ENCODE peak calls at places on chromosome 19, in ten cellular contexts. J, A, W, X, Q, K, V, O, L and C are unnamed samples.

GRCh38 chr19:31334101-31334848 is 15.0 kb downstream of the TSHZ3 start:
- DNase-seq in J (no peak), L (no peak), X (no peak), K (peak; percentile 67), V (peak; percentile 65), O (no peak), W (no peak), A (no peak), Q (no peak), C (no peak)

GRCh38 chr19:49442793-49443365 is 1.6 kb upstream of the SLC17A7 start:
- DNase-seq in J (peak; percentile 85), X (no peak), Q (peak; percentile 91), K (peak; percentile 31), A (no peak), W (peak; percentile 87), V (peak; percentile 93), L (no peak), O (no peak), C (no peak)

GRCh38 chr19:37389234-37389633 is 18.3 kb downstream of the ZNF527 start:
- DNase-seq in A (no peak), V (no peak), J (no peak), Q (no peak), X (no peak), O (no peak), L (no peak), K (no peak), W (no peak), C (no peak)

GRCh38 chr19:37950471-37951175 is 43.6 kb downstream of the SIPA1L3 start:
- DNase-seq in K (no peak), V (no peak), L (no peak), A (no peak), J (no peak), W (no peak), X (no peak), O (no peak), Q (no peak), C (no peak)

GRCh38 chr19:1266116-1266817 is 2.9 kb upstream of the CIRBP start:
- DNase-seq in V (peak; percentile 96), K (no peak), O (peak; percentile 73), A (peak; percentile 73), X (peak; percentile 93), Q (peak; percentile 79), J (peak; percentile 88), W (no peak), L (peak; percentile 78), C (peak; percentile 67)

GRCh38 chr19:58054792-58055482 is 4.1 kb upstream of the ZNF135 start:
- DNase-seq in A (no peak), K (no peak), O (no peak), X (no peak), L (no peak), V (peak; percentile 34), Q (no peak), W (no peak), J (no peak), C (peak; percentile 21)

GRCh38 chr19:33150852-33151518 is 19.1 kb downstream of the WDR88 start:
- DNase-seq in O (no peak), L (no peak), V (no peak), Q (no peak), K (no peak), A (no peak), W (no peak), J (no peak), X (no peak), C (no peak)

GRCh38 chr19:55048446-55048845 is 10.4 kb upstream of the GP6 start:
- DNase-seq in L (no peak), K (no peak), O (no peak), Q (no peak), W (no peak), X (no peak), V (no peak), A (no peak), J (no peak), C (no peak)

GRCh38 chr19:19488041-19488874 is 27.1 kb downstream of the TSSK6 start:
- DNase-seq in O (no peak), K (no peak), Q (peak; percentile 71), W (no peak), V (no peak), X (no peak), J (peak; percentile 47), A (no peak), L (no peak), C (no peak)

GRCh38 chr19:57672466-57672865 is 3.7 kb downstream of the ZSCAN4 start:
- DNase-seq in W (no peak), J (no peak), V (no peak), L (no peak), O (no peak), A (no peak), Q (no peak), K (no peak), X (no peak), C (no peak)

GRCh38 chr19:13404236-13404635 is 102.0 kb downstream of the CACNA1A start:
- DNase-seq in X (no peak), W (no peak), O (no peak), A (no peak), J (no peak), V (no peak), Q (no peak), L (no peak), K (no peak), C (no peak)

GRCh38 chr19:19171821-19172532 is 1.9 kb upstream of the MEF2B start:
- DNase-seq in L (no peak), K (peak; percentile 14), A (no peak), Q (no peak), O (no peak), J (no peak), W (no peak), X (no peak), V (no peak), C (no peak)

GRCh38 chr19:33628921-33629825 is 7.4 kb downstream of the CHST8 start:
- DNase-seq in L (no peak), K (no peak), V (no peak), W (no peak), X (no peak), Q (no peak), A (no peak), J (no peak), O (no peak), C (peak; percentile 11)

GRCh38 chr19:584240-585001 is 5.3 kb upstream of the HCN2 start:
- DNase-seq in A (peak; percentile 54), W (no peak), L (no peak), X (peak; percentile 68), V (peak; percentile 68), Q (peak; percentile 69), J (peak; percentile 82), K (no peak), O (peak; percentile 43), C (no peak)

GRCh38 chr19:48329167-48329891 is 4.0 kb downstream of the EMP3 start:
- DNase-seq in A (no peak), V (peak; percentile 52), K (no peak), O (no peak), L (no peak), W (no peak), X (no peak), Q (no peak), J (peak; percentile 48), C (no peak)

GRCh38 chr19:43465468-43466120 is at the start of gene LYPD3:
- DNase-seq in J (peak; percentile 92), W (no peak), O (no peak), Q (no peak), K (no peak), A (no peak), L (no peak), X (no peak), V (no peak), C (no peak)

GRCh38 chr19:27777726-27778125 is 1435.2 kb downstream of the UQCRFS1 start:
- DNase-seq in A (no peak), O (no peak), K (no peak), V (no peak), W (no peak), Q (no peak), X (no peak), L (no peak), J (no peak), C (no peak)

GRCh38 chr19:3479819-3480215 is 508 bp downstream of the SMIM24 start:
- DNase-seq in K (no peak), O (no peak), X (peak; percentile 30), A (no peak), L (peak; percentile 18), W (no peak), J (no peak), V (no peak), Q (no peak), C (no peak)

GRCh38 chr19:12757544-12758274 is 6.1 kb downstream of the BEST2 start:
- DNase-seq in V (peak; percentile 72), W (peak; percentile 35), O (peak; percentile 43), K (no peak), X (peak; percentile 63), L (peak; percentile 46), A (no peak), J (peak; percentile 98), Q (peak; percentile 78), C (no peak)

GRCh38 chr19:4620675-4621074 is 18.6 kb upstream of the TNFAIP8L1 start:
- DNase-seq in O (no peak), K (no peak), V (no peak), A (no peak), Q (no peak), X (no peak), J (peak; percentile 25), L (no peak), W (no peak), C (no peak)

GRCh38 chr19:4454952-4455738 is 2.4 kb downstream of the UBXN6 start:
- DNase-seq in W (no peak), L (no peak), O (no peak), Q (no peak), X (no peak), V (no peak), K (no peak), A (no peak), J (no peak), C (no peak)

GRCh38 chr19:58562126-58563033 is 4.0 kb upstream of the UBE2M start:
- DNase-seq in J (peak; percentile 73), O (no peak), A (no peak), V (peak; percentile 35), L (no peak), X (no peak), W (no peak), K (no peak), Q (peak; percentile 59), C (no peak)

GRCh38 chr19:51203941-51204720 is 20.7 kb upstream of the CD33 start:
- DNase-seq in V (no peak), O (no peak), Q (no peak), W (no peak), L (no peak), J (no peak), A (no peak), X (no peak), K (no peak), C (no peak)

GRCh38 chr19:40798997-40799557 is at the start of gene EGLN2:
- DNase-seq in K (no peak), V (no peak), Q (no peak), W (no peak), J (no peak), X (no peak), L (no peak), O (no peak), A (no peak), C (no peak)

GRCh38 chr19:58579473-58580142 is 6.5 kb upstream of the MZF1 start:
- DNase-seq in V (no peak), J (no peak), O (no peak), X (no peak), Q (no peak), L (no peak), A (no peak), K (no peak), W (no peak), C (no peak)

GRCh38 chr19:1008268-1009042 is 8.2 kb downstream of the GRIN3B start:
- DNase-seq in O (no peak), A (no peak), L (no peak), X (no peak), J (no peak), V (no peak), Q (no peak), W (no peak), K (no peak), C (no peak)

GRCh38 chr19:12946092-12946845 is 607 bp downstream of the RAD23A start:
- DNase-seq in V (peak; percentile 83), L (peak; percentile 36), A (no peak), J (peak; percentile 93), Q (peak; percentile 88), X (no peak), O (peak; percentile 20), W (no peak), K (peak; percentile 43), C (no peak)

GRCh38 chr19:45774765-45775164 is 5.7 kb upstream of the SIX5 start:
- DNase-seq in O (no peak), Q (no peak), W (no peak), K (no peak), A (no peak), V (no peak), L (no peak), X (no peak), J (peak; percentile 80), C (no peak)